ENCODE peak calls at places on chromosomes 12 and 14, in five cellular contexts. E, B, F, J and V are unnamed samples.

GRCh38 chr14:39762576-39763401 is 330.6 kb upstream of the FBXO33 start:
- DNase-seq in E (no peak), F (no peak), J (no peak), B (no peak), V (no peak)

GRCh38 chr14:69877492-69877891 is 1.7 kb upstream of the SMOC1 start:
- DNase-seq in J (no peak), E (no peak), F (peak; percentile 64), B (peak; percentile 19), V (peak; percentile 14)

GRCh38 chr14:21057803-21058675 is at the start of gene RNASE8:
- DNase-seq in J (peak; percentile 29), E (no peak), B (peak; percentile 58), F (no peak), V (no peak)

GRCh38 chr12:7459973-7460372 is 16.0 kb upstream of the CD163L1 start:
- DNase-seq in B (no peak), F (no peak), E (no peak), J (no peak), V (no peak)

GRCh38 chr14:74275265-74275841 is 27.4 kb downstream of the ABCD4 start:
- DNase-seq in J (peak; percentile 44), B (peak; percentile 78), E (peak; percentile 19), F (peak; percentile 81), V (no peak)

GRCh38 chr12:57166971-57167371 is 19.6 kb upstream of the LRP1-AS start:
- DNase-seq in J (no peak), E (peak; percentile 93), B (peak; percentile 71), F (peak; percentile 76), V (no peak)

GRCh38 chr14:22266141-22266442 is 322.9 kb downstream of the DAD1 start:
- DNase-seq in B (no peak), J (no peak), F (no peak), E (peak; percentile 80), V (no peak)

GRCh38 chr12:51906452-51907082 is 737 bp upstream of the ACVRL1 start:
- DNase-seq in B (no peak), E (no peak), F (no peak), J (no peak), V (no peak)

GRCh38 chr12:14369322-14369721 is 3.8 kb downstream of the ATF7IP start:
- DNase-seq in F (no peak), J (no peak), E (no peak), B (no peak), V (no peak)

GRCh38 chr12:104974626-104975290 is 11.4 kb upstream of the NOPCHAP1 start:
- DNase-seq in J (no peak), F (no peak), B (peak; percentile 30), E (peak; percentile 93), V (no peak)

GRCh38 chr14:56170028-56170427 is 51.8 kb downstream of the PELI2 start:
- DNase-seq in B (peak; percentile 59), F (no peak), E (no peak), J (peak; percentile 35), V (no peak)

GRCh38 chr12:50612882-50613281 is 108.1 kb downstream of the DIP2B start:
- DNase-seq in B (no peak), F (no peak), E (no peak), J (no peak), V (no peak)

GRCh38 chr12:30978639-30979038 is 52.1 kb downstream of the TSPAN11 start:
- DNase-seq in E (no peak), J (no peak), F (no peak), B (no peak), V (no peak)

GRCh38 chr14:100350283-100350926 is 27.3 kb downstream of the SLC25A47 start:
- DNase-seq in F (no peak), E (no peak), J (no peak), B (no peak), V (no peak)

GRCh38 chr12:104496336-104496735 is 39.6 kb downstream of the CHST11 start:
- DNase-seq in J (no peak), B (no peak), E (no peak), F (no peak), V (no peak)

GRCh38 chr12:76866146-76866545 is 12.7 kb downstream of the CSRP2 start:
- DNase-seq in F (peak; percentile 47), E (no peak), B (no peak), J (no peak), V (no peak)

GRCh38 chr14:53151523-53151866 is 1.6 kb downstream of the DDHD1 start:
- DNase-seq in F (peak; percentile 19), B (no peak), E (no peak), J (no peak), V (no peak)

GRCh38 chr14:74834682-74835392 is 41.1 kb downstream of the PROX2 start:
- DNase-seq in E (no peak), J (no peak), F (peak; percentile 50), B (no peak), V (no peak)

GRCh38 chr12:104535383-104535782 is 78.6 kb downstream of the CHST11 start:
- DNase-seq in F (peak; percentile 47), B (no peak), J (no peak), E (no peak), V (no peak)

GRCh38 chr12:118038122-118038521 is 21.6 kb downstream of the RFC5 start:
- DNase-seq in J (no peak), F (no peak), B (no peak), E (no peak), V (no peak)

GRCh38 chr12:87953257-87953860 is 75.8 kb downstream of the C12orf50 start:
- DNase-seq in J (peak; percentile 54), E (peak; percentile 53), B (peak; percentile 64), F (peak; percentile 71), V (peak; percentile 52)

GRCh38 chr12:82688035-82688501 is 1.4 kb downstream of the TMTC2 start:
- DNase-seq in F (peak; percentile 20), J (no peak), E (peak; percentile 45), B (peak; percentile 18), V (no peak)

GRCh38 chr14:37599527-37600368 is 4.3 kb downstream of the TTC6 start:
- DNase-seq in F (no peak), B (no peak), J (no peak), E (peak; percentile 63), V (peak; percentile 78)

GRCh38 chr12:68269727-68270126 is 16.3 kb upstream of the IL22 start:
- DNase-seq in J (no peak), E (no peak), F (no peak), B (no peak), V (no peak)

GRCh38 chr12:116399055-116399454 is 121.6 kb upstream of the MED13L start:
- DNase-seq in J (no peak), B (no peak), E (no peak), F (no peak), V (no peak)

GRCh38 chr12:51377099-51377984 is 13.9 kb downstream of the GALNT6 start:
- DNase-seq in E (no peak), J (no peak), F (no peak), B (no peak), V (peak; percentile 80)

GRCh38 chr14:94770251-94770749 is 387 bp upstream of the GSC start:
- DNase-seq in B (peak; percentile 29), J (peak; percentile 87), F (no peak), E (no peak), V (no peak)

GRCh38 chr14:59919582-59920377 is at the start of gene LRRC9:
- DNase-seq in F (peak; percentile 37), B (peak; percentile 56), E (no peak), J (no peak), V (peak; percentile 91)

GRCh38 chr12:9066755-9067433 is 48.8 kb downstream of the A2M start:
- DNase-seq in B (no peak), F (no peak), E (no peak), J (no peak), V (no peak)

GRCh38 chr12:49187184-49187583 is 1.7 kb downstream of the TUBA1A start:
- DNase-seq in J (no peak), E (no peak), B (peak; percentile 78), F (peak; percentile 70), V (peak; percentile 61)

GRCh38 chr12:97940105-97940504 is 477.5 kb downstream of the RMST start:
- DNase-seq in J (no peak), E (no peak), F (no peak), B (no peak), V (no peak)